ENCODE peak calls at places on chromosomes 3 and 15, in seven cellular contexts. A, Q, R, P, W, J and X are unnamed samples.

GRCh38 chr3:179324270-179324754 is 1.5 kb downstream of the ZNF639 start:
- DNase-seq in A (peak; percentile 48), Q (no peak), R (no peak), P (no peak), W (no peak), J (no peak), X (no peak)

GRCh38 chr3:96106701-96107100 is 707.7 kb upstream of the EPHA6 start:
- DNase-seq in A (no peak), Q (no peak), R (no peak), P (no peak), W (peak; percentile 56), J (no peak), X (no peak)

GRCh38 chr3:124383051-124383450 is 347.2 kb upstream of the UMPS start:
- DNase-seq in A (no peak), Q (no peak), R (no peak), P (no peak), W (no peak), J (no peak), X (no peak)

GRCh38 chr15:40137011-40137906 is 23.6 kb upstream of the BUB1B start:
- DNase-seq in A (no peak), Q (no peak), R (no peak), P (no peak), W (no peak), J (no peak), X (no peak)

GRCh38 chr15:79641841-79642240 is 209.7 kb downstream of the MINAR1 start:
- DNase-seq in A (no peak), Q (no peak), R (no peak), P (no peak), W (no peak), J (no peak), X (no peak)

GRCh38 chr15:69150336-69150735 is 10.1 kb upstream of the GLCE start:
- DNase-seq in A (no peak), Q (no peak), R (no peak), P (no peak), W (no peak), J (no peak), X (no peak)

GRCh38 chr3:151393146-151393831 is 8.7 kb upstream of the P2RY12 start:
- DNase-seq in A (no peak), Q (no peak), R (no peak), P (no peak), W (no peak), J (no peak), X (no peak)

GRCh38 chr3:149388001-149388435 is 10.6 kb upstream of the TM4SF1 start:
- DNase-seq in A (no peak), Q (no peak), R (no peak), P (no peak), W (no peak), J (no peak), X (peak; percentile 97)

GRCh38 chr15:32659340-32659831 is 17.9 kb downstream of the SCG5 start:
- DNase-seq in A (no peak), Q (no peak), R (no peak), P (peak; percentile 51), W (no peak), J (no peak), X (no peak)

GRCh38 chr3:136351351-136351750 is 101.2 kb downstream of the PCCB start:
- DNase-seq in A (no peak), Q (no peak), R (no peak), P (no peak), W (no peak), J (no peak), X (no peak)

GRCh38 chr15:74221399-74222230 is 14.5 kb upstream of the CCDC33 start:
- DNase-seq in A (no peak), Q (no peak), R (no peak), P (no peak), W (no peak), J (no peak), X (no peak)

GRCh38 chr15:66908503-66909095 is 156.8 kb upstream of the SMAD3 start:
- DNase-seq in A (no peak), Q (no peak), R (no peak), P (no peak), W (no peak), J (no peak), X (peak; percentile 36)

GRCh38 chr3:115217678-115218451 is 70.8 kb upstream of the ZBTB20 start:
- DNase-seq in A (peak; percentile 27), Q (no peak), R (peak; percentile 56), P (peak; percentile 17), W (no peak), J (no peak), X (peak; percentile 22)

DNA sequence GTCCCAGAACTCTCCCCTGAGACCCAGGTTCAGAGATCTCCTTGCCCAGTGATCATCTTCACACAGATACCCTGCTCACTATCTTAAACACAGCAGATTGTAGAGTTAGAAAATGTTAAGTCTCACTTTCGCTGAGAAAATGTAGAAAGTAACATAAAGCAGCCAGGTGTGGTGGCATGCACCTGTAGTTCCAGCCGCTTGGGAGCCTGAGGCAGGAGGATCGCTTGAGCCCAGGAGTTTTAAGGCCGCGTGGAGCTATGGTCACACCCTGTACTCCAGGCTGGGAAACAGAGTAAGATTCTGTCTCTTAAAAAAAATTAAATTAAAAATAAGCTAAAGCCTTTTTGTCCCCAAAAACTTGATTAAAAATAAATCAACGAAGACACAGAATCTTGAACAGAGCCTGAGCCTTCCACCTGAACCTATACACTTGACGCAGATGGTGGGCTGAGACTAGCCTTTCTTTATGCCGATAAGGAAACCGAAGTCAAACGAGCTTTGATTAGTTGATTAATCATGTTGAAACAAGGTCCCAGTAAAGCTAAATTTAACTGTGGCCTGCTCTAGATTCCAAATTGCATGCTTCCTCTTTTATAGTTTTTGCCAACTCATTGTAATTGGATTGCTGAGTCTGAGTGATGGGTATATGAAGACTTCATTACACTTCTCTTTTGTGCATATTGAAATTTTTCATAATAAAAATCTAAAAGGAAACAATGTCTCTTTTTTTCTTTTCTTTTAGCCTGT is 31.3 kb upstream of the BLM start:
- DNase-seq in A (no peak), Q (no peak), R (no peak), P (no peak), W (no peak), J (no peak), X (no peak)
- H3K4me3 ChIP-seq in A (no peak overlapping the region), Q (no peak overlapping the region), R (no peak overlapping the region), P (no peak overlapping the region), W (no peak overlapping the region), J (no peak overlapping the region), X (no peak overlapping the region)

GRCh38 chr15:71688509-71689094 is 121.8 kb upstream of the NR2E3 start:
- DNase-seq in A (no peak), Q (no peak), R (no peak), P (no peak), W (no peak), J (no peak), X (no peak)

GRCh38 chr15:71685420-71685993 is 124.8 kb upstream of the NR2E3 start:
- DNase-seq in A (no peak), Q (no peak), R (no peak), P (no peak), W (no peak), J (no peak), X (no peak)

GRCh38 chr15:71691322-71691699 is 119.0 kb upstream of the NR2E3 start:
- DNase-seq in A (no peak), Q (no peak), R (no peak), P (no peak), W (no peak), J (no peak), X (peak; percentile 46)

GRCh38 chr15:71686221-71687050 is 123.9 kb upstream of the NR2E3 start:
- DNase-seq in A (no peak), Q (no peak), R (no peak), P (no peak), W (no peak), J (no peak), X (no peak)

GRCh38 chr15:71687902-71688508 is 122.3 kb upstream of the NR2E3 start:
- DNase-seq in A (no peak), Q (no peak), R (no peak), P (no peak), W (no peak), J (no peak), X (peak; percentile 94)
- TF ChIP-seq CTCF in A (no peak), Q (no peak), R (no peak), P (no peak), W (no peak), J (no peak), X (no peak)

DNA sequence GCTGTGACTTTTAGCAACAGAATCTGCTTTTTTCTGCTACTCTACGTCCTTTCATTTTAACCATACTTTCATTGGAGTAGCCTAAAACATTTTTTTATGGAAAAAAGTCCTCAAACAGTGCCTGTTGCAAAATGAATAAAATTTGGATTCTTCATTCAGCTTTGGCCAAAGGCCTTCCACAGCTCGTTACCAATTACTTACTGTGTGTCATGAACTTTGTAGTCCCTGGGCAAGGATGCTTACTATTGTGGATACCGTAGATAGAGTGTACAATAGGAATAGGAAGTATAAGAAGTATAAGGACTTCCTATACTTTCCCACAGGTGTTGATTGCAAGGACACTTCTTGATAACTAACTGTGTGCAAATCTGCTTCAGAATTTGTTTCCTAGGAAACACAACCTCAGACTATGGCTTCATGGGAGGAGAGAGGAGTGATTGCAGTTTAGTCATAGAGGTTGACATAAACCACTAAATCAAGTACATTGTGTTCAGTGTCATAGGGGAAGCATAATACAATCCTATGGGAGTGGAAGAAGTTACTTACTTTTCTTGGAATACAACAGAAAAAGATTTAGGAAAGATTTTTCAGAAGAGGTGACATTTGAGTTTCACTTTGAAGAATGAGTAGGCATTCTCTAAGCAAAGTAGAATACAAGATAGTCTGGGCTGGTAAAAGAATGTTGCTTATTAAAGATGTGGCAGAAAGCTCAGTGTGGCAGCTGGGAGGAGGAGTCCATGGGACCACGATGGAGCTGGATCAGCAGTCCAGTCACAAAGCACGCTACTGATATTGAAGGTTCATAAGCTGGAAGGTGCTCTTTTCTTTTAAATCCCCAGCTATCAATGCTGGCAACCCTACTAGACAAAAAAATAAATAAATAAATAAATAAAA is 309.7 kb upstream of the TPRG1 start:
- DNase-seq in A (no peak), Q (no peak), R (no peak), P (no peak), W (no peak), J (no peak), X (no peak)
- H3K4me3 ChIP-seq in A (no peak overlapping the region), Q (no peak overlapping the region), R (no peak overlapping the region), P (no peak overlapping the region), W (no peak overlapping the region), J (no peak overlapping the region), X (no peak overlapping the region)

GRCh38 chr3:60076307-60076706 is 1026.5 kb upstream of the CFAP20DC start:
- DNase-seq in A (peak; percentile 55), Q (no peak), R (no peak), P (no peak), W (no peak), J (no peak), X (no peak)
- TF ChIP-seq CTCF in A (no peak), Q (no peak), R (no peak), P (no peak), W (no peak), J (no peak), X (no peak)

DNA sequence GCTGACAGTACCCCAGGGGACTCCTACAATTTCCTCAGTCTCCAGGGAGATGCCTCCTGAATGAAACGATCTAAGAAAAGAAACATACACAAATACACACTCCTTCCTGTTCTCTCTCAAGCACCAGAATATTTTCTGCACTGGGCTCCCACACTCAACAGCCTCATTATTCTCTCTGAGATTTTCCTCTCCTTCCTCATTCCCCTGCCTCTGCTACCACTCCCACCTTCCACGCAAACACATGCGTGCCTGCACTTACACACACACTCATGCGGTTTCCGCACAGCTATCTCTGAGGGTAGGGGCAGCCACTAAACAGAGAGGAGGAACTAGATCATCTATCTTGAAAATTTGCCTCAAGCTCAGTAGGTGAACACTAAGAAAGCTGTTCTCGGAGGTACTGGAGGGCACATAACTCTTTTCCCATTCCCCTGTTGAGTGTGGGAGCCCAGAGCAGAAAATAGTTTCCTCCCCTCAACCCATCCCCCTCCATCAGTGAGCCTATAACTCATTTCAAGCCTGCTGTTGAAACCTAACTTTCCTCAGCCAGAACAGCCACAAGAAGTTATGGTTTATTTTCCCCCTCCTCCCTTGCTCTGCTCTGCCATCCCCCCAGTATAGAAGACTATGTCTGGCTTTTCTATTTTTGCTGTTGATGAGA is 30.5 kb upstream of the TIPARP start:
- DNase-seq in A (no peak), Q (no peak), R (peak; percentile 27), P (no peak), W (no peak), J (no peak), X (no peak)
- H3K4me3 ChIP-seq in A (no peak overlapping the region), Q (no peak overlapping the region), R (no peak overlapping the region), P (no peak overlapping the region), W (no peak overlapping the region), J (no peak overlapping the region), X (no peak overlapping the region)